ENCODE peak calls at places on chromosomes 11 and 22, in four cellular contexts. One of them, this sample, is unnamed.
A peak's percentile ranks its signal among the peaks of the same experiment; 100 is the strongest.

GRCh38 chr11:33697997-33698396 is 2.6 kb downstream of the C11orf91 start:
- DNase-seq in GM04503: no peak
- DNase-seq in omental fat pad: no peak
- DNase-seq in activated naive CD4-positive, alpha-beta T cell treated with anti-CD3 and anti-CD28 coated beads, Interleukin-2, amount 10 ng/mL, durations not matched to agents 7 days and 5 days: no peak
- DNase-seq in this sample: no peak

GRCh38 chr11:113690619-113691569 is 15.2 kb downstream of the TMPRSS5 start:
- DNase-seq in activated naive CD4-positive, alpha-beta T cell treated with anti-CD3 and anti-CD28 coated beads, Interleukin-2, amount 10 ng/mL, durations not matched to agents 7 days and 5 days: peak; percentile 30
- DNase-seq in GM04503: peak; percentile 34
- DNase-seq in omental fat pad: no peak
- DNase-seq in this sample: no peak

GRCh38 chr22:50056214-50056972 is 1.7 kb downstream of the TTLL8 start:
- DNase-seq in activated naive CD4-positive, alpha-beta T cell treated with anti-CD3 and anti-CD28 coated beads, Interleukin-2, amount 10 ng/mL, durations not matched to agents 7 days and 5 days: no peak
- DNase-seq in omental fat pad: no peak
- DNase-seq in GM04503: no peak
- DNase-seq in this sample: no peak

GRCh38 chr11:119639642-119640205 is 89.3 kb downstream of the NECTIN1 start:
- DNase-seq in activated naive CD4-positive, alpha-beta T cell treated with anti-CD3 and anti-CD28 coated beads, Interleukin-2, amount 10 ng/mL, durations not matched to agents 7 days and 5 days: no peak
- DNase-seq in omental fat pad: no peak
- DNase-seq in GM04503: no peak
- DNase-seq in this sample: no peak

GRCh38 chr11:111387318-111387863 is 8.3 kb upstream of the POU2AF1 start:
- DNase-seq in GM04503: no peak
- DNase-seq in omental fat pad: no peak
- DNase-seq in activated naive CD4-positive, alpha-beta T cell treated with anti-CD3 and anti-CD28 coated beads, Interleukin-2, amount 10 ng/mL, durations not matched to agents 7 days and 5 days: no peak
- DNase-seq in this sample: no peak

GRCh38 chr11:45616802-45617549 is 48.4 kb downstream of the CHST1 start:
- DNase-seq in GM04503: no peak
- DNase-seq in omental fat pad: no peak
- DNase-seq in activated naive CD4-positive, alpha-beta T cell treated with anti-CD3 and anti-CD28 coated beads, Interleukin-2, amount 10 ng/mL, durations not matched to agents 7 days and 5 days: no peak
- DNase-seq in this sample: no peak

GRCh38 chr11:125464671-125465070 is 31.4 kb downstream of the FEZ1 start:
- DNase-seq in omental fat pad: no peak
- DNase-seq in GM04503: no peak
- DNase-seq in activated naive CD4-positive, alpha-beta T cell treated with anti-CD3 and anti-CD28 coated beads, Interleukin-2, amount 10 ng/mL, durations not matched to agents 7 days and 5 days: no peak
- DNase-seq in this sample: no peak

GRCh38 chr11:68037481-68038225 is 1.2 kb upstream of the TCIRG1 start:
- DNase-seq in GM04503: no peak
- DNase-seq in omental fat pad: no peak
- DNase-seq in activated naive CD4-positive, alpha-beta T cell treated with anti-CD3 and anti-CD28 coated beads, Interleukin-2, amount 10 ng/mL, durations not matched to agents 7 days and 5 days: no peak
- DNase-seq in this sample: no peak

GRCh38 chr11:36487619-36488018 is 22.5 kb downstream of the TRAF6 start:
- DNase-seq in GM04503: no peak
- DNase-seq in activated naive CD4-positive, alpha-beta T cell treated with anti-CD3 and anti-CD28 coated beads, Interleukin-2, amount 10 ng/mL, durations not matched to agents 7 days and 5 days: no peak
- DNase-seq in omental fat pad: no peak
- DNase-seq in this sample: no peak

GRCh38 chr11:66100272-66101037 is 30.4 kb downstream of the PACS1 start:
- DNase-seq in omental fat pad: no peak
- DNase-seq in activated naive CD4-positive, alpha-beta T cell treated with anti-CD3 and anti-CD28 coated beads, Interleukin-2, amount 10 ng/mL, durations not matched to agents 7 days and 5 days: peak; percentile 86
- DNase-seq in GM04503: no peak
- DNase-seq in this sample: peak; percentile 74

GRCh38 chr22:17164392-17165024 is 5.4 kb upstream of the HDHD5 start:
- DNase-seq in GM04503: no peak
- DNase-seq in omental fat pad: no peak
- DNase-seq in activated naive CD4-positive, alpha-beta T cell treated with anti-CD3 and anti-CD28 coated beads, Interleukin-2, amount 10 ng/mL, durations not matched to agents 7 days and 5 days: no peak
- DNase-seq in this sample: no peak

GRCh38 chr22:37681556-37682049 is 4.5 kb upstream of the NOL12 start:
- DNase-seq in activated naive CD4-positive, alpha-beta T cell treated with anti-CD3 and anti-CD28 coated beads, Interleukin-2, amount 10 ng/mL, durations not matched to agents 7 days and 5 days: peak; percentile 84
- DNase-seq in omental fat pad: no peak
- DNase-seq in GM04503: no peak
- DNase-seq in this sample: no peak

GRCh38 chr11:96234866-96235441 is 108.0 kb downstream of the MAML2 start:
- DNase-seq in omental fat pad: no peak
- DNase-seq in activated naive CD4-positive, alpha-beta T cell treated with anti-CD3 and anti-CD28 coated beads, Interleukin-2, amount 10 ng/mL, durations not matched to agents 7 days and 5 days: no peak
- DNase-seq in GM04503: peak; percentile 81
- DNase-seq in this sample: no peak

GRCh38 chr22:24951942-24952836 is at the start of gene KIAA1671:
- DNase-seq in activated naive CD4-positive, alpha-beta T cell treated with anti-CD3 and anti-CD28 coated beads, Interleukin-2, amount 10 ng/mL, durations not matched to agents 7 days and 5 days: peak; percentile 90
- DNase-seq in GM04503: no peak
- DNase-seq in omental fat pad: peak; percentile 57
- DNase-seq in this sample: peak; percentile 89

GRCh38 chr11:67301951-67302516 is 1.3 kb upstream of the SSH3 start:
- DNase-seq in activated naive CD4-positive, alpha-beta T cell treated with anti-CD3 and anti-CD28 coated beads, Interleukin-2, amount 10 ng/mL, durations not matched to agents 7 days and 5 days: peak; percentile 18
- DNase-seq in GM04503: no peak
- DNase-seq in omental fat pad: no peak
- DNase-seq in this sample: peak; percentile 84

GRCh38 chr22:26431151-26431995 is 2.3 kb downstream of the ASPHD2 start:
- DNase-seq in omental fat pad: no peak
- DNase-seq in GM04503: no peak
- DNase-seq in activated naive CD4-positive, alpha-beta T cell treated with anti-CD3 and anti-CD28 coated beads, Interleukin-2, amount 10 ng/mL, durations not matched to agents 7 days and 5 days: no peak
- DNase-seq in this sample: no peak

GRCh38 chr11:132058211-132058772 is 687.9 kb downstream of the NTM start:
- DNase-seq in activated naive CD4-positive, alpha-beta T cell treated with anti-CD3 and anti-CD28 coated beads, Interleukin-2, amount 10 ng/mL, durations not matched to agents 7 days and 5 days: no peak
- DNase-seq in GM04503: no peak
- DNase-seq in omental fat pad: no peak
- DNase-seq in this sample: no peak

GRCh38 chr22:19228174-19228573 is 49.6 kb upstream of the SLC25A1 start:
- DNase-seq in activated naive CD4-positive, alpha-beta T cell treated with anti-CD3 and anti-CD28 coated beads, Interleukin-2, amount 10 ng/mL, durations not matched to agents 7 days and 5 days: no peak
- DNase-seq in omental fat pad: no peak
- DNase-seq in GM04503: no peak
- DNase-seq in this sample: no peak

GRCh38 chr11:70876685-70877084 is 375.7 kb downstream of the SHANK2 start:
- DNase-seq in GM04503: no peak
- DNase-seq in activated naive CD4-positive, alpha-beta T cell treated with anti-CD3 and anti-CD28 coated beads, Interleukin-2, amount 10 ng/mL, durations not matched to agents 7 days and 5 days: no peak
- DNase-seq in omental fat pad: no peak
- DNase-seq in this sample: no peak

GRCh38 chr11:130486981-130487380 is 38.5 kb downstream of the ADAMTS15 start:
- DNase-seq in omental fat pad: no peak
- DNase-seq in GM04503: no peak
- DNase-seq in activated naive CD4-positive, alpha-beta T cell treated with anti-CD3 and anti-CD28 coated beads, Interleukin-2, amount 10 ng/mL, durations not matched to agents 7 days and 5 days: no peak
- DNase-seq in this sample: no peak

GRCh38 chr11:75654314-75654713 is 14.5 kb downstream of the MAP6 start:
- DNase-seq in omental fat pad: no peak
- DNase-seq in GM04503: peak; percentile 51
- DNase-seq in activated naive CD4-positive, alpha-beta T cell treated with anti-CD3 and anti-CD28 coated beads, Interleukin-2, amount 10 ng/mL, durations not matched to agents 7 days and 5 days: no peak
- DNase-seq in this sample: no peak

GRCh38 chr11:28289444-28289843 is 181.3 kb downstream of the METTL15 start:
- DNase-seq in omental fat pad: no peak
- DNase-seq in activated naive CD4-positive, alpha-beta T cell treated with anti-CD3 and anti-CD28 coated beads, Interleukin-2, amount 10 ng/mL, durations not matched to agents 7 days and 5 days: no peak
- DNase-seq in GM04503: no peak
- DNase-seq in this sample: no peak

GRCh38 chr22:22961574-22961973 is 74.0 kb downstream of the IGLL5 start:
- DNase-seq in activated naive CD4-positive, alpha-beta T cell treated with anti-CD3 and anti-CD28 coated beads, Interleukin-2, amount 10 ng/mL, durations not matched to agents 7 days and 5 days: no peak
- DNase-seq in GM04503: no peak
- DNase-seq in omental fat pad: no peak
- DNase-seq in this sample: no peak

GRCh38 chr11:2121227-2122130 is 17.7 kb downstream of the IGF2 start:
- DNase-seq in activated naive CD4-positive, alpha-beta T cell treated with anti-CD3 and anti-CD28 coated beads, Interleukin-2, amount 10 ng/mL, durations not matched to agents 7 days and 5 days: no peak
- DNase-seq in GM04503: no peak
- DNase-seq in omental fat pad: no peak
- DNase-seq in this sample: peak; percentile 48

This sample was measured in suprapubic skin.